ENCODE peak calls at places on chromosome 7, in five cellular contexts. P is GM12891, E is ELF-1, D is left cardiac atrium, O is NAMALWA. X is an unnamed sample.
A peak's percentile ranks its signal among the peaks of the same experiment; 100 is the strongest.

GRCh38 chr7:142477079-142477651 is 219.3 kb upstream of the PRSS58 start:
- DNase-seq in E (no peak), P (no peak), O (no peak), D (no peak), X (no peak)

GRCh38 chr7:133676805-133677370 is 424.0 kb downstream of the EXOC4 start:
- DNase-seq in P (no peak), D (no peak), E (no peak), O (no peak), X (no peak)

GRCh38 chr7:155412416-155413253 is 45.3 kb upstream of the EN2 start:
- DNase-seq in O (peak; percentile 89), P (peak; percentile 86), D (peak; percentile 44), E (peak; percentile 70), X (peak; percentile 87)

GRCh38 chr7:44607141-44608068 is 978 bp downstream of the OGDH start:
- DNase-seq in D (no peak), E (no peak), O (no peak), P (no peak), X (no peak)

GRCh38 chr7:101126651-101127459 is at the start of gene SERPINE1:
- DNase-seq in D (peak; percentile 95), E (peak; percentile 89), P (peak; percentile 52), O (peak; percentile 97), X (peak; percentile 75)

GRCh38 chr7:94060772-94061171 is 56.6 kb upstream of the BET1 start:
- DNase-seq in O (no peak), D (no peak), E (no peak), P (no peak), X (no peak)

GRCh38 chr7:41501466-41501865 is 201.4 kb downstream of the INHBA start:
- DNase-seq in D (no peak), E (no peak), P (no peak), O (no peak), X (no peak)

GRCh38 chr7:110940756-110941155 is 150.2 kb upstream of the LRRN3 start:
- DNase-seq in D (no peak), E (no peak), O (no peak), P (no peak), X (no peak)

GRCh38 chr7:141609566-141609965 is 58.4 kb downstream of the AGK start:
- DNase-seq in D (no peak), P (no peak), E (no peak), O (no peak), X (no peak)

GRCh38 chr7:155973451-155973997 is 161.3 kb upstream of the SHH start:
- DNase-seq in O (no peak), E (no peak), D (no peak), P (no peak), X (no peak)